ENCODE peak calls at places on chromosome 4, in four cellular contexts. One of them, this sample, is unnamed.

GRCh38 chr4:168183717-168184571 is 91.6 kb downstream of the ANXA10 start:
- DNase-seq in activated CD4-positive, CD25-positive, alpha-beta regulatory T cell: no peak
- DNase-seq in GM19239: no peak
- DNase-seq in GM23248: peak
- DNase-seq in this sample: no peak

GRCh38 chr4:10115271-10115656 is 1.3 kb downstream of the WDR1 start:
- DNase-seq in GM19239: no peak
- DNase-seq in activated CD4-positive, CD25-positive, alpha-beta regulatory T cell: no peak
- DNase-seq in GM23248: peak
- DNase-seq in this sample: no peak

GRCh38 chr4:81442479-81443085 is 29.1 kb downstream of the RASGEF1B start:
- DNase-seq in activated CD4-positive, CD25-positive, alpha-beta regulatory T cell: no peak
- DNase-seq in GM19239: no peak
- DNase-seq in GM23248: no peak
- DNase-seq in this sample: no peak

GRCh38 chr4:22412013-22412412 is 103.9 kb downstream of the ADGRA3 start:
- DNase-seq in GM23248: no peak
- DNase-seq in GM19239: no peak
- DNase-seq in activated CD4-positive, CD25-positive, alpha-beta regulatory T cell: no peak
- DNase-seq in this sample: no peak

GRCh38 chr4:78885598-78885997 is 53.6 kb downstream of the PAQR3 start:
- DNase-seq in GM19239: no peak
- DNase-seq in GM23248: peak
- DNase-seq in activated CD4-positive, CD25-positive, alpha-beta regulatory T cell: no peak
- DNase-seq in this sample: no peak

GRCh38 chr4:81747242-81747930 is 275.7 kb upstream of the RASGEF1B start:
- DNase-seq in GM19239: no peak
- DNase-seq in GM23248: no peak
- DNase-seq in activated CD4-positive, CD25-positive, alpha-beta regulatory T cell: no peak
- DNase-seq in this sample: no peak

GRCh38 chr4:142595222-142595871 is 250.8 kb downstream of the INPP4B start:
- DNase-seq in GM19239: no peak
- DNase-seq in GM23248: no peak
- DNase-seq in activated CD4-positive, CD25-positive, alpha-beta regulatory T cell: no peak
- DNase-seq in this sample: no peak

GRCh38 chr4:3791910-3792542 is 25.8 kb downstream of the ADRA2C start:
- DNase-seq in activated CD4-positive, CD25-positive, alpha-beta regulatory T cell: no peak
- DNase-seq in GM19239: no peak
- DNase-seq in GM23248: peak
- DNase-seq in this sample: no peak

GRCh38 chr4:165779950-165780670 is 92.9 kb upstream of the TLL1 start:
- DNase-seq in GM23248: no peak
- DNase-seq in GM19239: no peak
- DNase-seq in activated CD4-positive, CD25-positive, alpha-beta regulatory T cell: no peak
- DNase-seq in this sample: no peak

GRCh38 chr4:141912831-141913230 is 276.4 kb downstream of the IL15 start:
- DNase-seq in activated CD4-positive, CD25-positive, alpha-beta regulatory T cell: no peak
- DNase-seq in GM23248: no peak
- DNase-seq in GM19239: no peak
- DNase-seq in this sample: no peak

GRCh38 chr4:26069218-26069617 is 155.2 kb downstream of the SMIM20 start:
- DNase-seq in GM23248: peak
- DNase-seq in activated CD4-positive, CD25-positive, alpha-beta regulatory T cell: no peak
- DNase-seq in GM19239: no peak
- DNase-seq in this sample: no peak

GRCh38 chr4:175054980-175055379 is 136.8 kb downstream of the ADAM29 start:
- DNase-seq in activated CD4-positive, CD25-positive, alpha-beta regulatory T cell: no peak
- DNase-seq in GM23248: no peak
- DNase-seq in GM19239: no peak
- DNase-seq in this sample: no peak

GRCh38 chr4:126992910-126993309 is 639.8 kb upstream of the INTU start:
- DNase-seq in GM23248: no peak
- DNase-seq in GM19239: no peak
- DNase-seq in activated CD4-positive, CD25-positive, alpha-beta regulatory T cell: no peak
- DNase-seq in this sample: no peak

GRCh38 chr4:140426610-140427103 is 791 bp downstream of the CLGN start:
- DNase-seq in activated CD4-positive, CD25-positive, alpha-beta regulatory T cell: no peak
- DNase-seq in GM23248: peak
- DNase-seq in GM19239: no peak
- DNase-seq in this sample: no peak

GRCh38 chr4:6281436-6282144 is 11.9 kb downstream of the WFS1 start:
- DNase-seq in GM19239: no peak
- DNase-seq in GM23248: no peak
- DNase-seq in activated CD4-positive, CD25-positive, alpha-beta regulatory T cell: no peak
- DNase-seq in this sample: no peak

GRCh38 chr4:182855877-182856276 is 61.3 kb downstream of the DCTD start:
- DNase-seq in activated CD4-positive, CD25-positive, alpha-beta regulatory T cell: no peak
- DNase-seq in GM23248: no peak
- DNase-seq in GM19239: no peak
- DNase-seq in this sample: no peak

GRCh38 chr4:87038837-87039715 is 104.3 kb downstream of the AFF1 start:
- DNase-seq in GM23248: peak
- DNase-seq in GM19239: no peak
- DNase-seq in activated CD4-positive, CD25-positive, alpha-beta regulatory T cell: no peak
- DNase-seq in this sample: no peak

GRCh38 chr4:3870567-3870962 is 104.4 kb downstream of the ADRA2C start:
- DNase-seq in GM23248: no peak
- DNase-seq in activated CD4-positive, CD25-positive, alpha-beta regulatory T cell: no peak
- DNase-seq in GM19239: no peak
- DNase-seq in this sample: no peak

GRCh38 chr4:86338989-86339388 is 20.9 kb downstream of the MAPK10 start:
- DNase-seq in activated CD4-positive, CD25-positive, alpha-beta regulatory T cell: no peak
- DNase-seq in GM19239: no peak
- DNase-seq in GM23248: peak
- DNase-seq in this sample: no peak

GRCh38 chr4:52838729-52839722 is 23.1 kb upstream of the RASL11B start:
- DNase-seq in GM23248: no peak
- DNase-seq in GM19239: no peak
- DNase-seq in activated CD4-positive, CD25-positive, alpha-beta regulatory T cell: no peak
- DNase-seq in this sample: no peak

GRCh38 chr4:120801171-120801758 is 121.3 kb downstream of the PRDM5 start:
- DNase-seq in activated CD4-positive, CD25-positive, alpha-beta regulatory T cell: no peak
- DNase-seq in GM19239: no peak
- DNase-seq in GM23248: peak
- DNase-seq in this sample: no peak

GRCh38 chr4:184812651-184813181 is 13.1 kb downstream of the ACSL1 start:
- DNase-seq in activated CD4-positive, CD25-positive, alpha-beta regulatory T cell: no peak
- DNase-seq in GM23248: peak
- DNase-seq in GM19239: no peak
- DNase-seq in this sample: no peak

GRCh38 chr4:179076865-179077264 is 1634.6 kb upstream of the AGA start:
- DNase-seq in GM23248: no peak
- DNase-seq in activated CD4-positive, CD25-positive, alpha-beta regulatory T cell: no peak
- DNase-seq in GM19239: no peak
- DNase-seq in this sample: no peak

GRCh38 chr4:6263541-6264540 is 5.8 kb upstream of the WFS1 start:
- DNase-seq in GM23248: peak
- DNase-seq in GM19239: no peak
- DNase-seq in activated CD4-positive, CD25-positive, alpha-beta regulatory T cell: no peak
- DNase-seq in this sample: no peak

GRCh38 chr4:170007113-170007512 is 19.1 kb downstream of the MFAP3L start:
- DNase-seq in activated CD4-positive, CD25-positive, alpha-beta regulatory T cell: no peak
- DNase-seq in GM19239: no peak
- DNase-seq in GM23248: no peak
- DNase-seq in this sample: no peak

GRCh38 chr4:41013746-41014145 is 200.6 kb downstream of the APBB2 start:
- DNase-seq in GM19239: no peak
- DNase-seq in GM23248: no peak
- DNase-seq in activated CD4-positive, CD25-positive, alpha-beta regulatory T cell: no peak
- DNase-seq in this sample: no peak

GRCh38 chr4:83082777-83083176 is 31.8 kb downstream of the PLAC8 start:
- DNase-seq in GM23248: peak
- DNase-seq in activated CD4-positive, CD25-positive, alpha-beta regulatory T cell: no peak
- DNase-seq in GM19239: no peak
- DNase-seq in this sample: no peak

GRCh38 chr4:77232653-77233052 is 75.6 kb downstream of the CCNG2 start:
- DNase-seq in GM19239: no peak
- DNase-seq in GM23248: peak
- DNase-seq in activated CD4-positive, CD25-positive, alpha-beta regulatory T cell: no peak
- DNase-seq in this sample: no peak

GRCh38 chr4:152784490-152785195 is 4.9 kb downstream of the ARFIP1 start:
- DNase-seq in GM19239: no peak
- DNase-seq in GM23248: peak
- DNase-seq in activated CD4-positive, CD25-positive, alpha-beta regulatory T cell: no peak
- DNase-seq in this sample: no peak

GRCh38 chr4:88846232-88846790 is 148.7 kb upstream of the NAP1L5 start:
- DNase-seq in GM23248: no peak
- DNase-seq in activated CD4-positive, CD25-positive, alpha-beta regulatory T cell: no peak
- DNase-seq in GM19239: no peak
- DNase-seq in this sample: no peak

GRCh38 chr4:102823897-102824296 is 3.5 kb downstream of the UBE2D3 start:
- DNase-seq in GM19239: no peak
- DNase-seq in activated CD4-positive, CD25-positive, alpha-beta regulatory T cell: no peak
- DNase-seq in GM23248: peak
- DNase-seq in this sample: no peak

This sample was measured in GM12892.